ENCODE peak calls at places on chromosomes 3 and 15, in eight cellular contexts. U, S, H, G, E, L, O and C are unnamed samples.

GRCh38 chr15:56383011-56383410 is 17.8 kb downstream of the TEX9 start:
- DNase-seq in H (no peak), S (no peak), E (no peak), G (no peak), L (no peak), U (no peak), O (no peak), C (no peak)

GRCh38 chr3:115986555-115987207 is 363.4 kb downstream of the GAP43 start:
- DNase-seq in G (no peak), E (no peak), L (no peak), U (peak; percentile 71), O (peak; percentile 48), S (no peak), H (no peak), C (peak; percentile 29)

GRCh38 chr3:86269364-86270155 is 721.4 kb downstream of the VGLL3 start:
- DNase-seq in O (no peak), E (no peak), L (no peak), G (no peak), U (no peak), H (no peak), S (no peak), C (no peak)

GRCh38 chr15:52481915-52482314 is 46.8 kb downstream of the MYO5A start:
- DNase-seq in L (no peak), E (peak; percentile 49), H (peak; percentile 27), O (peak; percentile 94), G (no peak), S (peak; percentile 77), U (peak; percentile 92), C (no peak)

GRCh38 chr15:79897380-79897678 is 515 bp upstream of the MTHFS start:
- DNase-seq in O (no peak), G (no peak), E (no peak), U (peak; percentile 35), L (no peak), H (no peak), S (no peak), C (no peak)

GRCh38 chr3:106245400-106245799 is 376.6 kb upstream of the CBLB start:
- DNase-seq in H (no peak), S (no peak), O (no peak), U (no peak), L (no peak), G (no peak), E (no peak), C (no peak)

GRCh38 chr15:39140060-39140604 is 440.7 kb upstream of the THBS1 start:
- DNase-seq in H (no peak), S (no peak), U (peak; percentile 92), E (peak; percentile 14), O (peak; percentile 98), G (peak; percentile 51), L (no peak), C (no peak)

GRCh38 chr3:170621256-170621655 is 35.4 kb upstream of the SLC7A14 start:
- DNase-seq in G (no peak), H (no peak), U (no peak), S (no peak), L (no peak), O (peak; percentile 5), E (no peak), C (no peak)

GRCh38 chr3:12948891-12949711 is 107.7 kb upstream of the RPL32 start:
- DNase-seq in S (no peak), E (peak; percentile 32), L (no peak), O (peak; percentile 80), H (peak; percentile 23), U (no peak), G (peak; percentile 53), C (no peak)

GRCh38 chr3:50264389-50264963 is 4.5 kb upstream of the SEMA3B start:
- DNase-seq in L (no peak), O (peak; percentile 97), H (no peak), U (peak; percentile 92), E (no peak), G (peak; percentile 92), S (peak; percentile 93), C (peak; percentile 60)

GRCh38 chr3:113038326-113038725 is 47.5 kb downstream of the GTPBP8 start:
- DNase-seq in E (no peak), H (no peak), G (no peak), U (peak; percentile 7), L (no peak), O (peak; percentile 9), S (no peak), C (peak; percentile 13)

GRCh38 chr3:84958495-84959469 is at the start of gene CADM2:
- DNase-seq in U (peak; percentile 87), H (peak; percentile 37), E (peak; percentile 62), O (peak; percentile 79), S (peak; percentile 79), L (peak; percentile 77), G (peak; percentile 83), C (peak; percentile 90)